ENCODE peak calls at places on chromosomes 2 and 18, in seven cellular contexts. L, H, D, M, B, K and E are unnamed samples.
A peak's percentile ranks its signal among the peaks of the same experiment; 100 is the strongest.

GRCh38 chr18:28176933-28177827 is at the start of gene CDH2:
- DNase-seq in L (peak; percentile 74), H (peak; percentile 68), D (peak; percentile 25), M (peak; percentile 86), B (peak; percentile 10), K (peak; percentile 15), E (peak; percentile 70)

GRCh38 chr2:101357386-101357785 is 29.9 kb downstream of the CREG2 start:
- DNase-seq in L (no peak), H (no peak), D (no peak), M (no peak), B (no peak), K (no peak), E (no peak)

GRCh38 chr2:69601179-69601612 is 42.3 kb downstream of the AAK1 start:
- DNase-seq in L (no peak), H (no peak), D (no peak), M (peak; percentile 63), B (no peak), K (no peak), E (no peak)

GRCh38 chr2:217289909-217290283 is 430.0 kb upstream of the TNP1 start:
- DNase-seq in L (no peak), H (no peak), D (no peak), M (no peak), B (no peak), K (no peak), E (no peak)

GRCh38 chr2:8376603-8377423 is 305.0 kb upstream of the ID2 start:
- DNase-seq in L (no peak), H (no peak), D (peak; percentile 15), M (no peak), B (no peak), K (peak; percentile 29), E (no peak)

GRCh38 chr2:46504221-46504620 is 24.9 kb downstream of the TMEM247 start:
- DNase-seq in L (no peak), H (no peak), D (no peak), M (no peak), B (no peak), K (no peak), E (no peak)

GRCh38 chr2:237440819-237441281 is 26.9 kb upstream of the COL6A3 start:
- DNase-seq in L (no peak), H (no peak), D (peak; percentile 78), M (no peak), B (no peak), K (peak; percentile 86), E (no peak)

GRCh38 chr2:192162392-192163042 is 32.2 kb downstream of the TMEFF2 start:
- DNase-seq in L (peak; percentile 50), H (peak; percentile 34), D (peak; percentile 78), M (peak; percentile 64), B (peak; percentile 65), K (peak; percentile 65), E (no peak)

GRCh38 chr2:160085662-160086061 is 23.2 kb upstream of the PLA2R1 start:
- DNase-seq in L (no peak), H (no peak), D (no peak), M (peak; percentile 21), B (peak; percentile 6), K (no peak), E (no peak)

GRCh38 chr2:106267997-106268396 is 73.9 kb upstream of the UXS1 start:
- DNase-seq in L (no peak), H (no peak), D (peak; percentile 11), M (no peak), B (peak; percentile 35), K (no peak), E (no peak)

GRCh38 chr2:237324446-237325236 is 89.3 kb downstream of the COL6A3 start:
- DNase-seq in L (no peak), H (no peak), D (no peak), M (no peak), B (no peak), K (no peak), E (no peak)

GRCh38 chr2:191738003-191738402 is 60.1 kb downstream of the NABP1 start:
- DNase-seq in L (no peak), H (no peak), D (no peak), M (no peak), B (no peak), K (no peak), E (no peak)

GRCh38 chr2:231257763-231258162 is 59.3 kb downstream of the ARMC9 start:
- DNase-seq in L (no peak), H (no peak), D (no peak), M (no peak), B (no peak), K (no peak), E (no peak)

GRCh38 chr18:80200171-80200931 is 47.0 kb downstream of the PARD6G start:
- DNase-seq in L (peak; percentile 21), H (no peak), D (no peak), M (peak; percentile 29), B (no peak), K (no peak), E (no peak)

GRCh38 chr2:235577404-235578330 is 83.8 kb downstream of the AGAP1 start:
- DNase-seq in L (no peak), H (peak; percentile 61), D (no peak), M (no peak), B (no peak), K (no peak), E (peak; percentile 51)

GRCh38 chr2:102606353-102606752 is 13.0 kb upstream of the SLC9A2 start:
- DNase-seq in L (peak; percentile 12), H (no peak), D (no peak), M (peak; percentile 39), B (no peak), K (no peak), E (no peak)

GRCh38 chr2:63486861-63487290 is 101.4 kb downstream of the WDPCP start:
- DNase-seq in L (no peak), H (no peak), D (no peak), M (peak; percentile 16), B (peak; percentile 67), K (no peak), E (no peak)

GRCh38 chr18:49728542-49728941 is 84.8 kb downstream of the ACAA2 start:
- DNase-seq in L (no peak), H (peak; percentile 46), D (peak; percentile 65), M (peak; percentile 35), B (peak; percentile 61), K (peak; percentile 67), E (no peak)